ENCODE peak calls at places on chromosomes 6 and 20, in five cellular contexts. One of them, this sample, is unnamed.

GRCh38 chr6:146871613-146872465 is 273.1 kb downstream of the ADGB start:
- DNase-seq in Karpas-422: no peak
- DNase-seq in skeletal muscle cell: no peak
- DNase-seq in GM23248: peak; percentile 85
- DNase-seq in trophoblast cell: no peak
- DNase-seq in this sample: no peak

GRCh38 chr6:169556758-169557505 is 144.9 kb downstream of the WDR27 start:
- DNase-seq in Karpas-422: peak; percentile 78
- DNase-seq in skeletal muscle cell: no peak
- DNase-seq in GM23248: no peak
- DNase-seq in trophoblast cell: no peak
- DNase-seq in this sample: peak; percentile 94

GRCh38 chr20:8218861-8219260 is 86.8 kb downstream of the PLCB1 start:
- DNase-seq in Karpas-422: no peak
- DNase-seq in skeletal muscle cell: peak; percentile 49
- DNase-seq in GM23248: peak; percentile 67
- DNase-seq in trophoblast cell: no peak
- DNase-seq in this sample: no peak

GRCh38 chr6:10429638-10430427 is 15.0 kb upstream of the TFAP2A start:
- DNase-seq in Karpas-422: peak; percentile 80
- DNase-seq in skeletal muscle cell: no peak
- DNase-seq in GM23248: peak; percentile 79
- DNase-seq in trophoblast cell: peak; percentile 78
- DNase-seq in this sample: peak; percentile 69

GRCh38 chr6:69631552-69632346 is 165.1 kb downstream of the LMBRD1 start:
- DNase-seq in Karpas-422: no peak
- DNase-seq in skeletal muscle cell: no peak
- DNase-seq in GM23248: no peak
- DNase-seq in trophoblast cell: no peak
- DNase-seq in this sample: peak; percentile 23

GRCh38 chr20:57960803-57961575 is 251.2 kb upstream of the PMEPA1 start:
- DNase-seq in Karpas-422: no peak
- DNase-seq in skeletal muscle cell: no peak
- DNase-seq in GM23248: no peak
- DNase-seq in trophoblast cell: no peak
- DNase-seq in this sample: no peak

GRCh38 chr6:143241110-143241509 is 180.4 kb downstream of the AIG1 start:
- DNase-seq in Karpas-422: no peak
- DNase-seq in skeletal muscle cell: peak; percentile 36
- DNase-seq in GM23248: no peak
- DNase-seq in trophoblast cell: peak; percentile 51
- DNase-seq in this sample: no peak

GRCh38 chr6:71164890-71165289 is 123.7 kb upstream of the OGFRL1 start:
- DNase-seq in Karpas-422: no peak
- DNase-seq in skeletal muscle cell: no peak
- DNase-seq in GM23248: no peak
- DNase-seq in trophoblast cell: no peak
- DNase-seq in this sample: no peak

GRCh38 chr6:50047026-50047425 is 2.7 kb downstream of the DEFB112 start:
- DNase-seq in Karpas-422: no peak
- DNase-seq in skeletal muscle cell: no peak
- DNase-seq in GM23248: no peak
- DNase-seq in trophoblast cell: no peak
- DNase-seq in this sample: no peak

GRCh38 chr6:22737331-22737730 is 168.0 kb downstream of the HDGFL1 start:
- DNase-seq in Karpas-422: no peak
- DNase-seq in skeletal muscle cell: no peak
- DNase-seq in GM23248: peak; percentile 29
- DNase-seq in trophoblast cell: peak; percentile 7
- DNase-seq in this sample: peak; percentile 53

GRCh38 chr6:138570716-138571020 is 71.4 kb upstream of the NHSL1 start:
- DNase-seq in Karpas-422: no peak
- DNase-seq in skeletal muscle cell: no peak
- DNase-seq in GM23248: no peak
- DNase-seq in trophoblast cell: no peak
- DNase-seq in this sample: no peak

GRCh38 chr20:44031001-44031574 is 116.4 kb downstream of the TOX2 start:
- DNase-seq in Karpas-422: no peak
- DNase-seq in skeletal muscle cell: no peak
- DNase-seq in GM23248: no peak
- DNase-seq in trophoblast cell: no peak
- DNase-seq in this sample: no peak

GRCh38 chr6:170385506-170385905 is 78.9 kb downstream of the FAM120B start:
- DNase-seq in Karpas-422: no peak
- DNase-seq in skeletal muscle cell: no peak
- DNase-seq in GM23248: no peak
- DNase-seq in trophoblast cell: no peak
- DNase-seq in this sample: no peak

GRCh38 chr6:163248051-163248450 is 166.5 kb upstream of the QKI start:
- DNase-seq in Karpas-422: no peak
- DNase-seq in skeletal muscle cell: no peak
- DNase-seq in GM23248: no peak
- DNase-seq in trophoblast cell: no peak
- DNase-seq in this sample: no peak

GRCh38 chr6:56477241-56477640 is 165.4 kb downstream of the DST start:
- DNase-seq in Karpas-422: no peak
- DNase-seq in skeletal muscle cell: no peak
- DNase-seq in GM23248: no peak
- DNase-seq in trophoblast cell: no peak
- DNase-seq in this sample: no peak

GRCh38 chr20:35134472-35134871 is 12.7 kb downstream of the EDEM2 start:
- DNase-seq in Karpas-422: no peak
- DNase-seq in skeletal muscle cell: no peak
- DNase-seq in GM23248: no peak
- DNase-seq in trophoblast cell: no peak
- DNase-seq in this sample: no peak

GRCh38 chr20:35735828-35736470 is 6.1 kb downstream of the RBM39 start:
- DNase-seq in Karpas-422: no peak
- DNase-seq in skeletal muscle cell: no peak
- DNase-seq in GM23248: peak; percentile 56
- DNase-seq in trophoblast cell: no peak
- DNase-seq in this sample: no peak

GRCh38 chr6:108564178-108564577 is 3.5 kb downstream of the FOXO3 start:
- DNase-seq in Karpas-422: no peak
- DNase-seq in skeletal muscle cell: peak; percentile 92
- DNase-seq in GM23248: peak; percentile 95
- DNase-seq in trophoblast cell: peak; percentile 73
- DNase-seq in this sample: peak; percentile 76

GRCh38 chr6:135088232-135088760 is 33.7 kb upstream of the HBS1L start:
- DNase-seq in Karpas-422: no peak
- DNase-seq in skeletal muscle cell: no peak
- DNase-seq in GM23248: no peak
- DNase-seq in trophoblast cell: no peak
- DNase-seq in this sample: no peak
- H3K4me3 ChIP-seq in Karpas-422: no peak overlapping the region
- H3K4me3 ChIP-seq in skeletal muscle cell: no peak overlapping the region
- H3K4me3 ChIP-seq in GM23248: no peak overlapping the region
- H3K4me3 ChIP-seq in trophoblast cell: no peak overlapping the region
- H3K4me3 ChIP-seq in this sample: no peak overlapping the region

DNA sequence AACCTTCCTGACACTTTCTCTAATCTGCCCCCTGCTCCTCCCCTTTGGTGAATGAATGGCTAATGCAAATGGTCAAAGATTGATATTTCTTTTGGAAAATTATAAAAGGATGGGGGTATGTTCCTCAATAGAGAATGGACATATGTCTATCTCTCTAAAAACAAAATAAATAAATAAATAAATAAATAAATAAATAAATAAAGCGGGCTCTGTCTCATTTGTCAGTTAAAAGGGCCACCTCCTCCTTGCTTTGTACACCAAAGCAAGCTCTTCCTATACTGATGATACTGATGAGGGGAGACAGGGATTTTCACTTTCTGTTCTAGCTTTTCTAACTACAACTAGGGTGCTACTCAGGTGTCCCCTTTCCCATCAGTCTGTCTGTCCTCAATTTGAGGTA is 135.5 kb upstream of the SPACA1 start:
- DNase-seq in Karpas-422: no peak
- DNase-seq in skeletal muscle cell: no peak
- DNase-seq in GM23248: no peak
- DNase-seq in trophoblast cell: no peak
- DNase-seq in this sample: no peak
- H3K4me3 ChIP-seq in Karpas-422: no peak overlapping the region
- H3K4me3 ChIP-seq in skeletal muscle cell: no peak overlapping the region
- H3K4me3 ChIP-seq in GM23248: no peak overlapping the region
- H3K4me3 ChIP-seq in trophoblast cell: no peak overlapping the region
- H3K4me3 ChIP-seq in this sample: no peak overlapping the region

GRCh38 chr6:34657307-34657978 is 39.1 kb downstream of the ILRUN start:
- DNase-seq in Karpas-422: no peak
- DNase-seq in skeletal muscle cell: peak; percentile 64
- DNase-seq in GM23248: peak; percentile 90
- DNase-seq in trophoblast cell: peak; percentile 17
- DNase-seq in this sample: peak; percentile 69

GRCh38 chr6:34656378-34657036 is 40.1 kb downstream of the ILRUN start:
- DNase-seq in Karpas-422: peak; percentile 72
- DNase-seq in skeletal muscle cell: no peak
- DNase-seq in GM23248: peak; percentile 87
- DNase-seq in trophoblast cell: no peak
- DNase-seq in this sample: peak; percentile 97

GRCh38 chr6:34658605-34659218 is 37.9 kb downstream of the ILRUN start:
- DNase-seq in Karpas-422: no peak
- DNase-seq in skeletal muscle cell: no peak
- DNase-seq in GM23248: no peak
- DNase-seq in trophoblast cell: no peak
- DNase-seq in this sample: no peak

GRCh38 chr6:34654061-34654460 is 42.5 kb downstream of the ILRUN start:
- DNase-seq in Karpas-422: no peak
- DNase-seq in skeletal muscle cell: no peak
- DNase-seq in GM23248: no peak
- DNase-seq in trophoblast cell: no peak
- DNase-seq in this sample: no peak

DNA sequence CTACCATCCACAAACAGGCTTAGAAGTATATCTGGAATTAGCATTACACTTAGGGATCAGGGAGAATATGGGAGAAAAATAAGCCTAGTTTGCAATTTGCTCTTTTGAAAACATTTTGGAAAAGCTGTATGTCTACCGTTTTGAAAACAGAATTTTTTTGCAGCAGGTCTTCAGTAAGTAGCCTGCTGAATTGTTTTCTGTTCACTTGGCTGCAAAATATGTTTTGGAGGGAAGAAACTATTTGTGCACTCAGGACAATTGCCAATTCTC is 39.6 kb downstream of the ILRUN start:
- DNase-seq in Karpas-422: no peak
- DNase-seq in skeletal muscle cell: peak; percentile 43
- DNase-seq in GM23248: peak; percentile 71
- DNase-seq in trophoblast cell: no peak
- DNase-seq in this sample: peak; percentile 35
- H3K4me3 ChIP-seq in Karpas-422: peak overlapping the region; percentile 60
- H3K4me3 ChIP-seq in skeletal muscle cell: peak overlapping the region; percentile 44
- H3K4me3 ChIP-seq in GM23248: peak overlapping the region; percentile 76
- H3K4me3 ChIP-seq in trophoblast cell: no peak overlapping the region
- H3K4me3 ChIP-seq in this sample: peak overlapping the region; percentile 56

GRCh38 chr20:10217517-10218410 is 866 bp upstream of the SNAP25 start:
- DNase-seq in Karpas-422: no peak
- DNase-seq in skeletal muscle cell: peak; percentile 91
- DNase-seq in GM23248: peak; percentile 76
- DNase-seq in trophoblast cell: no peak
- DNase-seq in this sample: no peak

GRCh38 chr20:10219452-10219791 is 792 bp downstream of the SNAP25 start:
- DNase-seq in Karpas-422: peak; percentile 68
- DNase-seq in skeletal muscle cell: no peak
- DNase-seq in GM23248: peak; percentile 71
- DNase-seq in trophoblast cell: peak; percentile 50
- DNase-seq in this sample: peak; percentile 61

GRCh38 chr20:10219993-10220750 is 1.5 kb downstream of the SNAP25 start:
- DNase-seq in Karpas-422: no peak
- DNase-seq in skeletal muscle cell: no peak
- DNase-seq in GM23248: no peak
- DNase-seq in trophoblast cell: no peak
- DNase-seq in this sample: no peak

GRCh38 chr20:10218536-10219451 is at the start of gene SNAP25:
- DNase-seq in Karpas-422: no peak
- DNase-seq in skeletal muscle cell: peak; percentile 60
- DNase-seq in GM23248: peak; percentile 65
- DNase-seq in trophoblast cell: no peak
- DNase-seq in this sample: peak; percentile 46

DNA sequence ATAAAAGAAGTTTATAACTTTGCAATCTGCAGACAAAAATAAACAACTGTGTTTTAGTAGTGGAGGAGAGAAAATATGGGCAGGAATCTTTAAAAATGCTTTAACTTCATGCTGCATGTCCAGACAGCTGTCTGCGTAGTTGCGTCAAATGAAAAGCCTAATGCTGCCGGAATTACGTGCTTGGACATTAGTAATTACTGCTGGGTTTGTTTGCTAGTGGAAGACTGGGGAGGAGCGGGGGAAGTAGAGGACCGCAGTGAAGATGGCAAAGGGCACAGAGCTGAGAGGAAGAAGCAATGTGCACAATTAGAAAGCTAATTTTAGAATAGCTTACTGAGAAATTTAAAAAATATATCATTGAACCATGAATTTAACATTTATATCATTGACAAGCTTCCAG is 2.4 kb downstream of the SNAP25 start:
- DNase-seq in Karpas-422: no peak
- DNase-seq in skeletal muscle cell: no peak
- DNase-seq in GM23248: no peak
- DNase-seq in trophoblast cell: no peak
- DNase-seq in this sample: no peak
- H3K4me3 ChIP-seq in Karpas-422: no peak overlapping the region
- H3K4me3 ChIP-seq in skeletal muscle cell: no peak overlapping the region
- H3K4me3 ChIP-seq in GM23248: no peak overlapping the region
- H3K4me3 ChIP-seq in trophoblast cell: no peak overlapping the region
- H3K4me3 ChIP-seq in this sample: no peak overlapping the region

DNA sequence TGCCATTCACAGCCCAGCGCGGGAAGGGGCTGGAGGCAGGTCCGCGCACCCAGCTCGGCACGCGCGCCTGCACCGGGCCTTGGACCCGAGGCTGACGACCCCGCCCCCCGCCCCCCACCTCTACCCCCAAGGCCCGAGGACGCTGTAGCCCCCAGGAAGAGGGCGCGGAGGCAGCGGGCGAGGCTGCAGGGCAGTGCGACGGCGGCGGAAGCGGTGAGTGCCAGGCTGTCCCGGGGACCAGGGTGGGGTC is 1.2 kb downstream of the LIME1 start:
- DNase-seq in Karpas-422: no peak
- DNase-seq in skeletal muscle cell: no peak
- DNase-seq in GM23248: no peak
- DNase-seq in trophoblast cell: no peak
- DNase-seq in this sample: no peak
- H3K4me3 ChIP-seq in Karpas-422: no peak overlapping the region
- H3K4me3 ChIP-seq in skeletal muscle cell: no peak overlapping the region
- H3K4me3 ChIP-seq in GM23248: no peak overlapping the region
- H3K4me3 ChIP-seq in trophoblast cell: no peak overlapping the region
- H3K4me3 ChIP-seq in this sample: peak overlapping the region; percentile 69

GRCh38 chr6:118897386-118897785 is 3.4 kb downstream of the ASF1A start:
- DNase-seq in Karpas-422: no peak
- DNase-seq in skeletal muscle cell: no peak
- DNase-seq in GM23248: no peak
- DNase-seq in trophoblast cell: no peak
- DNase-seq in this sample: no peak
- H3K4me3 ChIP-seq in Karpas-422: peak overlapping the region; percentile 92
- H3K4me3 ChIP-seq in skeletal muscle cell: no peak overlapping the region
- H3K4me3 ChIP-seq in GM23248: no peak overlapping the region
- H3K4me3 ChIP-seq in trophoblast cell: no peak overlapping the region
- H3K4me3 ChIP-seq in this sample: no peak overlapping the region

GRCh38 chr20:56360133-56360898 is 1.5 kb downstream of the FAM210B start:
- DNase-seq in Karpas-422: no peak
- DNase-seq in skeletal muscle cell: no peak
- DNase-seq in GM23248: no peak
- DNase-seq in trophoblast cell: no peak
- DNase-seq in this sample: no peak
- H3K4me3 ChIP-seq in Karpas-422: no peak overlapping the region
- H3K4me3 ChIP-seq in skeletal muscle cell: peak overlapping the region; percentile 89
- H3K4me3 ChIP-seq in GM23248: peak overlapping the region; percentile 82
- H3K4me3 ChIP-seq in trophoblast cell: peak overlapping the region; percentile 9
- H3K4me3 ChIP-seq in this sample: no peak overlapping the region